ENCODE peak calls at places on chromosome 21, in six cellular contexts. X is H1, G is NB4, C is A549, T is K562, M is HepG2. A is an unnamed sample.

GRCh38 chr21:32917392-32918135 is 108.2 kb upstream of the OLIG2 start:
- DNase-seq in X (no peak), G (no peak), C (no peak), T (no peak), M (no peak), A (no peak)

GRCh38 chr21:32257952-32258785 is 20.7 kb downstream of the MIS18A start:
- DNase-seq in X (peak; percentile 74), G (peak; percentile 82), C (peak; percentile 47), T (peak; percentile 76), M (peak; percentile 73), A (peak; percentile 80)

GRCh38 chr21:41830764-41831452 is 48.2 kb downstream of the PRDM15 start:
- DNase-seq in X (no peak), G (no peak), C (no peak), T (no peak), M (no peak), A (no peak)

GRCh38 chr21:33762798-33763572 is 120.7 kb downstream of the ITSN1 start:
- DNase-seq in X (no peak), G (no peak), C (no peak), T (no peak), M (no peak), A (peak; percentile 46)

GRCh38 chr21:46295996-46296752 is 10.0 kb downstream of the YBEY start:
- DNase-seq in X (peak; percentile 51), G (peak; percentile 94), C (no peak), T (peak; percentile 68), M (peak; percentile 91), A (no peak)

GRCh38 chr21:31509108-31510017 is 150.1 kb upstream of the SOD1 start:
- DNase-seq in X (peak; percentile 85), G (peak; percentile 67), C (peak; percentile 44), T (peak; percentile 72), M (peak; percentile 18), A (no peak)

GRCh38 chr21:31908106-31909031 is 35.5 kb downstream of the HUNK start:
- DNase-seq in X (peak; percentile 72), G (no peak), C (no peak), T (no peak), M (peak; percentile 74), A (no peak)

GRCh38 chr21:35529141-35529863 is 480.2 kb upstream of the RUNX1 start:
- DNase-seq in X (no peak), G (peak; percentile 45), C (no peak), T (no peak), M (no peak), A (no peak)

GRCh38 chr21:35239811-35240219 is 190.7 kb upstream of the RUNX1 start:
- DNase-seq in X (no peak), G (peak; percentile 64), C (no peak), T (no peak), M (no peak), A (peak; percentile 6)

GRCh38 chr21:45424854-45425795 is 20.2 kb downstream of the COL18A1 start:
- DNase-seq in X (no peak), G (no peak), C (no peak), T (no peak), M (no peak), A (no peak)

GRCh38 chr21:31888936-31889371 is 16.1 kb downstream of the HUNK start:
- DNase-seq in X (no peak), G (peak; percentile 64), C (peak; percentile 39), T (no peak), M (no peak), A (no peak)

GRCh38 chr21:15706686-15707085 is 23.1 kb upstream of the USP25 start:
- DNase-seq in X (no peak), G (peak; percentile 26), C (peak; percentile 19), T (no peak), M (no peak), A (peak; percentile 95)

GRCh38 chr21:45306832-45307571 is 19.3 kb upstream of the POFUT2 start:
- DNase-seq in X (no peak), G (peak; percentile 67), C (no peak), T (peak; percentile 73), M (peak; percentile 75), A (no peak)

GRCh38 chr21:28663111-28663693 is 329.5 kb downstream of the LTN1 start:
- DNase-seq in X (no peak), G (no peak), C (no peak), T (no peak), M (no peak), A (no peak)

GRCh38 chr21:33266784-33267135 is 593 bp downstream of the IL10RB start:
- DNase-seq in X (no peak), G (no peak), C (no peak), T (peak; percentile 50), M (no peak), A (no peak)

GRCh38 chr21:46172863-46173528 is 11.3 kb downstream of the SPATC1L start:
- DNase-seq in X (no peak), G (no peak), C (no peak), T (no peak), M (no peak), A (no peak)

DNA sequence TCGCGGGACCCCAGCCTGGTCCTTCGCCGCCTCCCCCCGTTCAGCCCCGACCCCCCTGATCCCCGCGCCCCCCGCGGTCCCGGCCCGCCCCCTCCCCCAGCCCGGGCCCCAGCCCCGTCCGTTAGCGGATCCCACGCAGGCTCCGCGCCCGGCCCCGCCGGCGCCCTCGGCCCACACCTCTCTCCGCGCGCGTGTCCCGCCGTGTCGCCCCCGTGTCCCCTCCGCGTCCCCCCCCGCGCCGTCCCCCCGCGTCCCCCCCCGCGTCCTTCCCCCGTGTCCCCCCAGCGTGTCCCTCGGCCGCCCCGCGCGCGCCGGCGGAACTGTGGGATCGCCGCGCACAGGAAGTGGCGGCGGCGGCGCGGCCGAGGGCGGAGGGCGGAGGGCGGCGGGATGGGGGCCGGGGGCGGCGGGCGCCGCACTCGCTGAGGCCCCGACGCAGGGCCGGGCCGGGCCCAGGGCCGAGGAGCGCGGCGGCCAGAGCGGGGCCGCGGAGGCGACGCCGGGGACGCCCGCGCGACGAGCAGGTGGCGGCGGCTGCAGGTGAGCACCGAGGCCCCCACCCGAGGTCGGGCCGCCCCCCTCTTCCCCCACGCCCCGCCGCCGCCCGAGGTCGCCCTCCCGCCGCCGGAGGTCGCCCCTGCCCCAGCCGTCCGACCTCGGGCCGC is at the start of gene AGPAT3:
- DNase-seq in X (no peak), G (peak; percentile 61), C (no peak), T (peak; percentile 92), M (no peak), A (no peak)
- TF ChIP-seq MAX in X (no peak), G (no peak), C (no peak), T (no peak), M (peak; percentile 36), A (no peak)

DNA sequence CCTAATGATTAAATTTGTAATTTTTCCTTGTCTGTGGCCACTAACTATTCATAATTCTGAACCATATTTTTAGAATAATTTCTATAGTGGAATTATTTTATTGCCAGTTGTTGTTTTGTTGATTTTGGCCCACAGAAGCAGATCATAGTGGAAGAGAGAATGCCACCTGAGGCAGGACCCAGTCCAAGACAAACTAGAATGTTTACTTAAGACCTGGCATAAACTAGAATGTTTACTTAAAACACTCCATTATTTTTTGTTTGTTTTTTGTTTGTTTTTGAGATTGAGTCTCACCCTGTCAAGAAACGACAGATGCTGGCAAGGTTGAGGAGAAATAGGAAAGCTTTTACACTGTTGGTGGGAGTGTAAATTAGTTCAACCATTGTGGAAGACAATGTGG is 310.2 kb downstream of the MRPL39 start:
- DNase-seq in X (no peak), G (no peak), C (no peak), T (no peak), M (no peak), A (no peak)
- TF ChIP-seq POLR2A in X (no peak), G (no peak), C (no peak), T (no peak), M (no peak), A (no peak)

DNA sequence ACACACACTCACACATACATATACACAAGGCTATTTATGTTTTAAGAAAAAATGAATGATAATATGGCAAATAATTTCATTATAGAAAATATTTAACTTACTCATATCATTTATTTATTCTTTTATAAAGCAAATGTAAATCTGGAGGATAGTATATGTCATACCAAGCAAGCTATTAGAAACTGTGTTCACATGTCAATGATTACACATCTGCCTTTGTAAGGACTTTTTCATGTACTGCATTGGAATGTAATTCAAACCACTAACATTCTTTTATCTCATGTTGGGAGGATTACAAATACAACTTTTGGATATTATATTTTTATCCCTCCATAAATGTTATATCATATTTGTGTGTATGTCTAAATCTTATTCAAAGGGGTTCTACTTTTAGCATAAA is 1887.4 kb downstream of the NCAM2 start:
- DNase-seq in X (no peak), G (no peak), C (no peak), T (no peak), M (no peak), A (no peak)
- TF ChIP-seq MAX in X (no peak), G (no peak), C (no peak), T (no peak), M (no peak), A (no peak)

GRCh38 chr21:36540700-36541099 is 60.8 kb upstream of the CLDN14 start:
- DNase-seq in X (no peak), G (no peak), C (no peak), T (no peak), M (no peak), A (no peak)
- TF ChIP-seq POLR2A in X (no peak), G (no peak), C (no peak), T (no peak), M (no peak), A (no peak)

DNA sequence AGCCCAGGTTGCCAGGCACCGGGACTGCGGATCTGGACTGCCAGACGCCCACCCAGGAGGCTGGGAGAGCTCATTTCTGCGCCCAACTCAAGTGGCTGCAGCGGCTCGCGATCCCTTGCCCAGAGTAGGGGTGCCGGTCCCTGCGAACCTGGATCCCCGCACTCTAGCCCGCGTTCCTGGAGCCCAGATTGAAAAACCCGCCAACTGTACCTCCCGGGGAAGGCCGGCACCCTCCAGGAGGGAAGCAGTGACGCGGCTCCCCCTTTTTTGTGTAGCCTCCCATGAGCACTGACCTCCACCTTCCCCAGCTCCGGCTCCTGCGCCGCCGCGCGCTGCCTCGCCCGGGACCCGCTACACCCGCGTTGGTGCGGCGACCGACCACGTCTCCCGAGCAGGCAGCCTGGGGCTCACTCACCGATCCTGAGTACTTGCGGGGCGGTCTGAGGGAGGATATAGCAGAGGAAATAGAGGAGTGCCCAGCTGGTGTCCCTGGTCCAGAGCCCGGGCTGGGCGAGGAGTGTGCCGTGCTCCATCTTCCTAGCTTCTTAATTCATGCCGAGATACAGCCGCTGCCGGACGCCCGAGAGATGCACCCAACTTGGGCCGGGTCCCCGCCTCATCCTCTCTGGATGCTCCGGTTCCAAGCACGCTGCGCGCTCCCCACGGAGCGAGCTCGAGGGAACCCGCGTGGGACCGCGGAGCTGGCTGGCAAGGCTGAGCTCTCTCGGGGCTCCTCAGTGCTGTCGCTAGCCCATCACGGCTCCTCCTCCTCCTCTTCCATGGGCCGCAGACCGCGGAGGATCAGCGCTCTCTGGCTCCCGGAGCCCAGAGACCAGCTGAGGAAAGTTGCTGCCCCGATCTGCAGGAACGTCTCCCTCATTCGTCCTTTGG is 583 bp downstream of the GRIK1 start:
- DNase-seq in X (peak; percentile 73), G (no peak), C (no peak), T (no peak), M (no peak), A (no peak)
- TF ChIP-seq MAX in X (no peak), G (no peak), C (no peak), T (no peak), M (no peak), A (no peak)